ENCODE peak calls at places on chromosomes 1 and 21, in six cellular contexts. B is neural progenitor cell, G is ovary, M is body of pancreas, Z is heart left ventricle, N is mucosa of descending colon. D is an unnamed sample.

GRCh38 chr1:12696658-12697057 is 19.3 kb upstream of the AADACL3 start:
- DNase-seq in B (no peak), G (no peak), M (no peak), Z (no peak), N (no peak), D (no peak)

GRCh38 chr1:29583727-29584126 is 347.4 kb downstream of the PTPRU start:
- DNase-seq in B (no peak), G (no peak), M (no peak), Z (no peak), N (no peak), D (no peak)

GRCh38 chr1:32848354-32849063 is 22.2 kb downstream of the FNDC5 start:
- DNase-seq in B (no peak), G (no peak), M (no peak), Z (no peak), N (no peak), D (no peak)

GRCh38 chr1:215083408-215083961 is 948 bp downstream of the KCNK2 start:
- DNase-seq in B (peak), G (no peak), M (no peak), Z (no peak), N (peak), D (peak)

GRCh38 chr1:21896652-21897532 is 40.2 kb downstream of the HSPG2 start:
- DNase-seq in B (peak), G (peak), M (no peak), Z (peak), N (peak), D (no peak)

GRCh38 chr1:94031154-94031553 is 89.8 kb downstream of the ABCA4 start:
- DNase-seq in B (no peak), G (no peak), M (no peak), Z (no peak), N (no peak), D (no peak)

GRCh38 chr1:235624751-235625192 is 24.8 kb downstream of the GNG4 start:
- DNase-seq in B (no peak), G (peak), M (no peak), Z (no peak), N (no peak), D (no peak)

GRCh38 chr1:76713535-76713934 is 153.7 kb upstream of the ST6GALNAC5 start:
- DNase-seq in B (no peak), G (no peak), M (no peak), Z (no peak), N (no peak), D (no peak)

GRCh38 chr1:21622466-21623315 is 46.5 kb downstream of the RAP1GAP start:
- DNase-seq in B (peak), G (peak), M (peak), Z (no peak), N (peak), D (no peak)

GRCh38 chr1:221458430-221459156 is 283.3 kb downstream of the DUSP10 start:
- DNase-seq in B (no peak), G (no peak), M (no peak), Z (no peak), N (no peak), D (no peak)

GRCh38 chr1:20732071-20732587 is 374 bp downstream of the SH2D5 start:
- DNase-seq in B (peak), G (peak), M (peak), Z (no peak), N (no peak), D (peak)

GRCh38 chr1:117686907-117687306 is 81.1 kb downstream of the TENT5C start:
- DNase-seq in B (no peak), G (peak), M (no peak), Z (no peak), N (no peak), D (no peak)

GRCh38 chr1:228740991-228741390 is 5.7 kb downstream of the RHOU start:
- DNase-seq in B (no peak), G (no peak), M (no peak), Z (no peak), N (no peak), D (no peak)

GRCh38 chr1:204569478-204569877 is 53.3 kb downstream of the MDM4 start:
- DNase-seq in B (no peak), G (no peak), M (no peak), Z (no peak), N (no peak), D (no peak)

GRCh38 chr1:220526294-220526693 is 1.6 kb upstream of the MARK1 start:
- DNase-seq in B (peak), G (no peak), M (no peak), Z (no peak), N (no peak), D (peak)

GRCh38 chr1:21634481-21635137 is 34.5 kb downstream of the RAP1GAP start:
- DNase-seq in B (no peak), G (no peak), M (peak), Z (no peak), N (peak), D (no peak)

GRCh38 chr21:35138665-35139381 is 89.7 kb upstream of the RUNX1 start:
- DNase-seq in B (no peak), G (no peak), M (no peak), Z (no peak), N (no peak), D (no peak)

GRCh38 chr1:228101994-228102790 is 933 bp downstream of the C1orf35 start:
- DNase-seq in B (peak), G (peak), M (peak), Z (peak), N (peak), D (peak)

GRCh38 chr1:109067883-109068282 is 7.9 kb downstream of the TAF13 start:
- DNase-seq in B (no peak), G (no peak), M (no peak), Z (no peak), N (no peak), D (no peak)

GRCh38 chr21:24941316-24942185 is 665.7 kb downstream of the MRPL39 start:
- DNase-seq in B (no peak), G (peak), M (no peak), Z (no peak), N (no peak), D (no peak)

DNA sequence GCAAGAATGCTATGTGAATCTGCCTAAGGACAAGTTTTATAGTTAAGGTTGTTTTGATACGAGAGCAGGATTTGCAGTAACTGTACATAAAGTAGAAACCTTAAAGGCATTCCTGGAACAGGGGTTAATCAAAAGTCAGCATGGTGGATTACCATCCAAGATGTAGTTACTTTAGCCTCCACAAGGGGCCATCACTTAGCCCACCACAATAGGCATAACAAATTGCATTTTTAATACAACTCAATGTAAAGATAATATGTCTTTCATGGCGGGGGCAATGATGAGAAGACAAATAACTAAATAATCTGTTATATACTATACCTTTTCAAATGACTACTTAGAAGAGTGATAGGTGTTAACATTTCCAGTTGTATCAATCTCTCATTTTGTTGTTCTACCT is 611.2 kb upstream of the ADGRL4 start:
- DNase-seq in B (no peak), G (no peak), M (no peak), Z (no peak), N (no peak), D (no peak)
- TF ChIP-seq CTCF in B (peak), G (no peak), M (peak), Z (peak), N (no peak), D (peak)

DNA sequence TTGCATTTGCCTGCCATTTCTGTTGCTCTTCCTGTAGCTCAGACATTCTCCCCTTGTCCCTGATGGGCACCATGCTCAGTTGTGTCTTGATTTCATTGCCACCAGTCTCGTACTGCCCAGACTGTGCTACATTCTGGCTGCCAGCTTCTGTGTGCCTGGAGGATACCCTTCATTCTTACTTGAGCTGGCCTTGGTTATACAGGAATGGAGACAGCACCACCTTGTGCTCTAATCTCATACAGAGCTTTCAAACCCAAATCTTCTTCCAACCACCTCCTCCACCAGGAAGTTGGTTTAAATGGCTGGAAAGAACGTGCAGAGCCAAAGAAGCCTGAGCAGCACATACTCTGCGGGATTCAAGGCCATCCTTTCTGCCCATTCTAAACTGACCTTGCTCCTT is 165.3 kb downstream of the SLC35F3 start:
- DNase-seq in B (no peak), G (no peak), M (no peak), Z (no peak), N (no peak), D (no peak)
- TF ChIP-seq CTCF in B (peak), G (no peak), M (no peak), Z (no peak), N (no peak), D (no peak)

GRCh38 chr21:42367379-42368165 is 1.2 kb upstream of the TFF1 start:
- DNase-seq in B (no peak), G (no peak), M (no peak), Z (no peak), N (peak), D (peak)
- TF ChIP-seq CTCF in B (no peak), G (no peak), M (no peak), Z (no peak), N (no peak), D (no peak)

DNA sequence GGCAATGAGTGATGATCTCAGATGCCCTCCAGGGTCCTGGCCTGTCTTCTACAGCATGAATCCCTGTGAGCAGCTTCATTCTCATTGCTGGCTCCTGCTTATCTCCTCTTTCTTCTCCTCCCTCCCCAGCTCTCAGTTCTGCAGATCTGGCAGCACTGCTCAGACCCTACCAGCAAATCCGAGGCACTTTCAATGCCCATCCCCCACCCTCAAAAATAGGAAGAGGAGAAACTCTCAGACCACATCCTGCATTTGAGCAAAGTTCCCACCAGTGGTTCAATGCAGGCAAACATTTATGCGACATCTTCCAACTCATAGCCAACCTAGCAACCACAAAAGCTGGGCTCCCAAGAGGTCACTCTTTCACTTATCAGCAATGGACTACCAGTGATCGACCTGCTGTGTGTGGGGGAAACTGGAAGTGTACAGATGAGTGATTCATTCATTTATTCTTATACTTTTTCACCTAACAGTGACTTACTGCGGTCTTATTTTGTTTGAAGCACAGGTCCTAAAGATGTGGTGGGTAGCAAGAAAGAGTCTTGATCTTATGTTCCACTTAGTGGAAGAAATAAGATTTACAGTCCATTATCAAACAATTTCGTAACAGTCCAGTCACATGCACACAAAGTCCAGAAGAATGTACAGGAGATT is 5.8 kb upstream of the CHI3L2 start:
- DNase-seq in B (no peak), G (no peak), M (no peak), Z (no peak), N (no peak), D (no peak)
- TF ChIP-seq CTCF in B (no peak), G (no peak), M (no peak), Z (no peak), N (no peak), D (no peak)

GRCh38 chr1:156623946-156624813 is 5.0 kb downstream of the HAPLN2 start:
- DNase-seq in B (peak), G (peak), M (no peak), Z (peak), N (peak), D (peak)
- TF ChIP-seq CTCF in B (peak), G (no peak), M (no peak), Z (peak), N (no peak), D (peak)

GRCh38 chr1:112714313-112715263 is 544 bp downstream of the PPM1J start:
- DNase-seq in B (peak), G (peak), M (peak), Z (peak), N (no peak), D (peak)
- TF ChIP-seq CTCF in B (peak), G (no peak), M (no peak), Z (no peak), N (no peak), D (no peak)

D was measured in glutamatergic neuron.